ENCODE peak calls at places on chromosomes 4 and X, in four cellular contexts. W is endodermal cell, X is breast epithelium, R is AG04450. L is an unnamed sample.
A peak's percentile ranks its signal among the peaks of the same experiment; 100 is the strongest.

GRCh38 chr4:80173841-80174240 is 23.5 kb upstream of the PRDM8 start:
- DNase-seq in W (no peak), X (no peak), R (no peak), L (no peak)

GRCh38 chrX:22063284-22063683 is 31.2 kb downstream of the PHEX start:
- DNase-seq in W (no peak), X (no peak), R (no peak), L (no peak)

GRCh38 chrX:13389501-13389900 is 69.6 kb upstream of the ATXN3L start:
- DNase-seq in W (peak; percentile 60), X (no peak), R (no peak), L (no peak)

GRCh38 chrX:29113221-29113620 is 526.0 kb downstream of the IL1RAPL1 start:
- DNase-seq in W (no peak), X (no peak), R (no peak), L (no peak)

GRCh38 chr4:36757623-36758311 is 476.4 kb downstream of the DTHD1 start:
- DNase-seq in W (peak; percentile 55), X (no peak), R (no peak), L (no peak)

GRCh38 chrX:68511255-68511654 is 12.4 kb downstream of the YIPF6 start:
- DNase-seq in W (peak; percentile 69), X (no peak), R (no peak), L (no peak)

GRCh38 chr4:42397635-42398447 is 553 bp downstream of the SHISA3 start:
- DNase-seq in W (peak; percentile 83), X (no peak), R (no peak), L (peak; percentile 24)

GRCh38 chrX:129831486-129831885 is 12.2 kb downstream of the ZDHHC9 start:
- DNase-seq in W (no peak), X (no peak), R (no peak), L (no peak)

GRCh38 chr4:45475490-45475889 is 648.4 kb downstream of the GABRG1 start:
- DNase-seq in W (no peak), X (no peak), R (no peak), L (no peak)

GRCh38 chr4:189143255-189143654 is 797.4 kb upstream of the FRG1 start:
- DNase-seq in W (no peak), X (peak; percentile 41), R (no peak), L (no peak)

GRCh38 chrX:35733879-35734278 is 64.3 kb upstream of the MAGEB16 start:
- DNase-seq in W (no peak), X (no peak), R (no peak), L (no peak)

GRCh38 chr4:145937990-145938611 is 522 bp downstream of the ZNF827 start:
- DNase-seq in W (peak; percentile 72), X (no peak), R (no peak), L (no peak)

GRCh38 chr4:68874507-68874906 is 58.7 kb downstream of the UGT2B10 start:
- DNase-seq in W (no peak), X (no peak), R (no peak), L (no peak)

GRCh38 chr4:121448231-121448630 is 67.4 kb upstream of the QRFPR start:
- DNase-seq in W (no peak), X (no peak), R (no peak), L (no peak)

GRCh38 chr4:28117067-28117756 is 1256.6 kb downstream of the STIM2 start:
- DNase-seq in W (no peak), X (no peak), R (no peak), L (no peak)

GRCh38 chr4:166308589-166308988 is 435.6 kb downstream of the TLL1 start:
- DNase-seq in W (no peak), X (no peak), R (no peak), L (no peak)

GRCh38 chr4:186838295-186838694 is 114.6 kb upstream of the FAT1 start:
- DNase-seq in W (no peak), X (no peak), R (no peak), L (no peak)

GRCh38 chrX:46582964-46583363 is 9.4 kb downstream of the CHST7 start:
- DNase-seq in W (no peak), X (peak; percentile 44), R (peak; percentile 81), L (no peak)

GRCh38 chrX:153981771-153982533 is 9.4 kb downstream of the TMEM187 start:
- DNase-seq in W (no peak), X (no peak), R (no peak), L (peak; percentile 53)

GRCh38 chr4:189202182-189202868 is 738.3 kb upstream of the FRG1 start:
- DNase-seq in W (peak; percentile 78), X (peak; percentile 58), R (peak; percentile 86), L (peak; percentile 83)

GRCh38 chrX:5632061-5632614 is 596.5 kb downstream of the NLGN4X start:
- DNase-seq in W (peak; percentile 73), X (no peak), R (no peak), L (no peak)

GRCh38 chr4:168502886-168503285 is 6.0 kb downstream of the PALLD start:
- DNase-seq in W (no peak), X (no peak), R (no peak), L (no peak)

GRCh38 chr4:38190717-38191178 is 230.6 kb downstream of the PTTG2 start:
- DNase-seq in W (no peak), X (no peak), R (no peak), L (peak; percentile 79)

GRCh38 chr4:82372874-82373815 is 646 bp downstream of the HNRNPD start:
- DNase-seq in W (peak; percentile 91), X (peak; percentile 72), R (no peak), L (peak; percentile 66)

GRCh38 chr4:14169460-14169859 is 541.9 kb upstream of the BOD1L1 start:
- DNase-seq in W (no peak), X (no peak), R (no peak), L (no peak)

GRCh38 chr4:161894493-161895167 is 269.2 kb downstream of the FSTL5 start:
- DNase-seq in W (no peak), X (no peak), R (no peak), L (no peak)

GRCh38 chr4:74087481-74087880 is 11.5 kb downstream of the CXCL2 start:
- DNase-seq in W (peak; percentile 57), X (no peak), R (no peak), L (no peak)

GRCh38 chr4:130985371-130985770 is 1889.4 kb downstream of the C4orf33 start:
- DNase-seq in W (no peak), X (no peak), R (no peak), L (no peak)

GRCh38 chr4:73891739-73892405 is 22.7 kb downstream of the CXCL1 start:
- DNase-seq in W (no peak), X (no peak), R (peak; percentile 85), L (no peak)

GRCh38 chr4:142331646-142332045 is 514.5 kb downstream of the INPP4B start:
- DNase-seq in W (no peak), X (no peak), R (no peak), L (no peak)

GRCh38 chrX:43586855-43587254 is 69.2 kb upstream of the MAOA start:
- DNase-seq in W (no peak), X (no peak), R (no peak), L (no peak)

GRCh38 chr4:183797445-183798248 is 107.5 kb upstream of the STOX2 start:
- DNase-seq in W (peak; percentile 87), X (no peak), R (no peak), L (peak; percentile 28)
- H3K9me3 ChIP-seq in W (peaks cover 13% of the 10 kb centered on the region), X (peaks cover 18% of the 10 kb centered on the region), R (no peaks in the 10 kb centered on the region), L (peaks cover 3% of the 10 kb centered on the region)

GRCh38 chr4:2172161-2172560 is 69.8 kb downstream of the HAUS3 start:
- DNase-seq in W (no peak), X (no peak), R (no peak), L (no peak)

GRCh38 chr4:2174061-2174460 is 67.9 kb downstream of the HAUS3 start:
- DNase-seq in W (no peak), X (no peak), R (no peak), L (no peak)

GRCh38 chr4:2168469-2169319 is 73.2 kb downstream of the HAUS3 start:
- DNase-seq in W (peak; percentile 37), X (no peak), R (no peak), L (no peak)

GRCh38 chr4:2175990-2176698 is 65.8 kb downstream of the HAUS3 start:
- DNase-seq in W (no peak), X (no peak), R (no peak), L (no peak)

GRCh38 chr4:2172627-2173231 is 69.2 kb downstream of the HAUS3 start:
- DNase-seq in W (no peak), X (no peak), R (no peak), L (no peak)
- TF ChIP-seq CTCF in W (no peak), X (no peak), R (no peak), L (no peak)

GRCh38 chrX:63560601-63561218 is 209.6 kb upstream of the SPIN4 start:
- DNase-seq in W (peak; percentile 90), X (peak; percentile 47), R (peak; percentile 30), L (peak; percentile 31)
- H3K4me3 ChIP-seq in W (peak overlapping the region; percentile 92), X (peak overlapping the region; percentile 61), R (peak overlapping the region; percentile 84), L (peak overlapping the region; percentile 68)

DNA sequence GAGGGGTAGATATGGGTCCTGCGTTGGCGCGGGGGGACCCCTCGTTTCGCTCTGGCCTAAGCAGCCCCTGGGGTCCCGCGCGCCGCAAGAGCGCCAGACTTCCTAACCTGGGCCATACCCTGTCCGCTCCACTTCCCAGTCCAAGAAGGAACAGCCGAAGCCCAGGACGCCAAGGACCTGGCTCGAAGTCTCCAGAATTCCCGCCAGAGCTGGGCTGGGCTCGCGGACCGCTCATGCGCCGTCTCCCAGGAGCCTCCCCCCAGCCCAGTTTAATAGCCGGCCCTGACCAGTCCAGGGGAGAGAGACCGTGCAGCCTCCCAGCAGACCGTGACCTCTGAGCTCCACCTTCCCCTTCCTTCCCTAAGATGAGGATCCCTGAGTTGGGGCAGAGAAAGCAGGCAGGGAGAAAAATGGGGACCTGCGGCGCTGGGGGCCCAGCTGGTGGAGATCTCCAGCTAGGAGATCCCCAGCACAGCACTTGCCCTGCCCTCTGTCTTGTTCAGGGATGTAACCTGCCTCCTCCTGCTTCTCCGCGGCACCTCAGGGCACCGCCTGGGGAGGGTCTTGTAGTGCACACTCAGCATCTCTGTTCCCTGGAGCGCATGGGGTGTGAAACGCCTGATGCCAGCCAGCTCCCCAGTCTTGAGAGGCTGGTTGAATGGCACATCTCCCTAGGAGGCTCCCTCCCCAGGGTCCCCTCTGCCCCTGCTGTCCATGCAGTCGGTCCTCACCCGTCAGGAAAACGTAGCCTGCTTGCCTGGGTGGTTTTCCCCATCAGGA is 1.2 kb upstream of the LETM1 start:
- DNase-seq in W (peak; percentile 68), X (no peak), R (no peak), L (peak; percentile 35)
- H3K9me3 ChIP-seq in W (no peaks in the 10 kb centered on the region), X (no peaks in the 10 kb centered on the region), R (no peaks in the 10 kb centered on the region), L (no peaks in the 10 kb centered on the region)

DNA sequence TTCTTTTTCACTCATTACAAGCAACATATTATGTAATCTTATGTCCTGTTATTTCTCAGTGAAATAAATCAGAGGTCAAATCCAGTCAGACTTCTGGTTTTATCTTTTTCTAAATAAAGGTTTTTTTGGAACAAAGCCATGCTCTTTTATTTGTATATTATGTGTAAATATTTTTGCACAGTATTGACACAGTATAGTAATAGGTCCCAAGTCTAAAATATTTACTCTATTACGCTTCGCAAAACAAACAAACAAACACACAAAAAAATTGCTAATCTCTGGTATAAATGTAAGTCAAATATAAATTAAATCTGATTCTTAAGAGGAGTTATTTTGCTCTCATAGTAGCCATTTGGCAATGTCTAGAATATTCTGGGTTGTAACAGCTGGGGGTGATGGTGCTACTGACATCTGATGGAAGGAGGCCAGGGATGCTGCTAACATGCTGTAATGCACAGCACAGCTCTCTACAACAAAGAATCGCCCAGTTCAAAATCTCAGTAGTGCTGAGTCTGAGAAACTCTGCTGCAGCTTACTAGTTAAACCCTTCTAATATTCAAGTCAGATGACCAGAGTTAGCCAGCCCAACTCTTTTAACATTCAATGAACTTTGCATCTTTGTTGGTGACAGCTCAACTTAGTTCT is 602.1 kb downstream of the RAB28 start:
- DNase-seq in W (no peak), X (no peak), R (no peak), L (no peak)
- TF ChIP-seq CTCF in W (no peak), X (no peak), R (no peak), L (no peak)

L was measured in psoas muscle.